ENCODE peak calls at places on chromosomes 11 and 22, in four cellular contexts. T is GM06990, G is cardiac fibroblast, S is spleen. J is an unnamed sample.

GRCh38 chr11:61794579-61794978 is 1.9 kb downstream of the FEN1 start:
- DNase-seq in T (no peak), G (peak), S (no peak), J (no peak)

GRCh38 chr22:50544078-50544745 is 1.5 kb upstream of the KLHDC7B start:
- DNase-seq in S (peak), T (peak), G (peak), J (peak)

GRCh38 chr11:117825538-117826359 is 1.2 kb upstream of the FXYD2 start:
- DNase-seq in S (peak), G (no peak), T (no peak), J (peak)

GRCh38 chr22:21984793-21985192 is 2.2 kb upstream of the TOP3B start:
- DNase-seq in T (no peak), S (peak), G (peak), J (peak)

GRCh38 chr22:46851941-46852340 is 89.5 kb downstream of the TBC1D22A start:
- DNase-seq in S (no peak), T (no peak), G (no peak), J (no peak)

GRCh38 chr11:76263657-76264056 is 57.4 kb upstream of the WNT11 start:
- DNase-seq in T (no peak), G (no peak), S (no peak), J (no peak)

GRCh38 chr22:45242778-45243191 is 2.1 kb upstream of the KIAA0930 start:
- DNase-seq in G (peak), S (no peak), T (no peak), J (peak)

GRCh38 chr11:70834277-70834940 is 418.0 kb downstream of the SHANK2 start:
- DNase-seq in G (no peak), S (no peak), T (no peak), J (no peak)

GRCh38 chr11:45335434-45335833 is 49.3 kb upstream of the SYT13 start:
- DNase-seq in T (no peak), G (no peak), S (no peak), J (no peak)

GRCh38 chr11:115191761-115192160 is 312.5 kb downstream of the CADM1 start:
- DNase-seq in S (no peak), T (no peak), G (no peak), J (no peak)

GRCh38 chr11:46977038-46977818 is 40.7 kb downstream of the CSTPP1 start:
- DNase-seq in G (no peak), S (no peak), T (no peak), J (no peak)

GRCh38 chr22:45424241-45424731 is 10.8 kb downstream of the RIBC2 start:
- DNase-seq in G (no peak), S (peak), T (no peak), J (peak)

GRCh38 chr22:18968011-18968749 is 32.1 kb upstream of the PRODH start:
- DNase-seq in G (peak), S (no peak), T (no peak), J (peak)

GRCh38 chr11:68370211-68371111 is 58.1 kb downstream of the LRP5 start:
- DNase-seq in S (no peak), T (peak), G (no peak), J (no peak)

GRCh38 chr22:36902143-36902911 is 11.1 kb upstream of the CSF2RB start:
- DNase-seq in T (no peak), S (no peak), G (no peak), J (no peak)

GRCh38 chr22:26681395-26681821 is 24.0 kb downstream of the MIAT start:
- DNase-seq in T (no peak), S (peak), G (peak), J (no peak)

GRCh38 chr11:1693327-1694063 is 3.5 kb upstream of the KRTAP5-6 start:
- DNase-seq in G (peak), S (peak), T (peak), J (peak)

GRCh38 chr11:78350101-78350645 is 67.4 kb downstream of the GAB2 start:
- DNase-seq in T (no peak), G (peak), S (no peak), J (no peak)

GRCh38 chr11:2580444-2581050 is 119.2 kb downstream of the KCNQ1OT1 start:
- DNase-seq in S (peak), G (no peak), T (no peak), J (peak)

GRCh38 chr22:39215430-39216142 is 29.2 kb downstream of the PDGFB start:
- DNase-seq in T (no peak), S (peak), G (no peak), J (peak)

GRCh38 chr11:65941720-65942310 is 3.5 kb upstream of the TSGA10IP start:
- DNase-seq in S (no peak), T (no peak), G (no peak), J (peak)

GRCh38 chr22:49294656-49295464 is 532.8 kb downstream of the BRD1 start:
- DNase-seq in G (no peak), S (peak), T (no peak), J (no peak)

GRCh38 chr11:84720706-84721402 is 906.3 kb downstream of the DLG2 start:
- DNase-seq in S (peak), G (no peak), T (no peak), J (peak)

GRCh38 chr11:7485136-7485853 is at the start of gene OLFML1:
- DNase-seq in S (no peak), G (no peak), T (no peak), J (no peak)

GRCh38 chr22:28985581-28986290 is 75.9 kb downstream of the C22orf31 start:
- DNase-seq in G (no peak), S (no peak), T (no peak), J (no peak)

GRCh38 chr22:31828739-31829138 is 74.9 kb downstream of the DEPDC5 start:
- DNase-seq in T (no peak), G (peak), S (no peak), J (no peak)

GRCh38 chr11:20611892-20612291 is 12.5 kb downstream of the SLC6A5 start:
- DNase-seq in G (peak), T (no peak), S (no peak), J (no peak)

GRCh38 chr11:60924906-60925684 is 835 bp downstream of the TMEM132A start:
- DNase-seq in S (peak), T (no peak), G (no peak), J (no peak)

GRCh38 chr22:46547883-46548244 is 10.4 kb upstream of the CELSR1 start:
- DNase-seq in T (no peak), G (peak), S (peak), J (peak)

GRCh38 chr11:8649361-8649760 is 33.1 kb downstream of the TRIM66 start:
- DNase-seq in T (no peak), S (no peak), G (peak), J (no peak)

GRCh38 chr22:17891427-17892167 is 117.3 kb upstream of the BID start:
- DNase-seq in S (no peak), T (no peak), G (no peak), J (no peak)

GRCh38 chr11:2689551-2690260 is 10.1 kb downstream of the KCNQ1OT1 start:
- DNase-seq in S (peak), G (no peak), T (no peak), J (peak)

GRCh38 chr11:2574553-2575535 is 125.0 kb downstream of the KCNQ1OT1 start:
- DNase-seq in G (no peak), S (peak), T (no peak), J (peak)

DNA sequence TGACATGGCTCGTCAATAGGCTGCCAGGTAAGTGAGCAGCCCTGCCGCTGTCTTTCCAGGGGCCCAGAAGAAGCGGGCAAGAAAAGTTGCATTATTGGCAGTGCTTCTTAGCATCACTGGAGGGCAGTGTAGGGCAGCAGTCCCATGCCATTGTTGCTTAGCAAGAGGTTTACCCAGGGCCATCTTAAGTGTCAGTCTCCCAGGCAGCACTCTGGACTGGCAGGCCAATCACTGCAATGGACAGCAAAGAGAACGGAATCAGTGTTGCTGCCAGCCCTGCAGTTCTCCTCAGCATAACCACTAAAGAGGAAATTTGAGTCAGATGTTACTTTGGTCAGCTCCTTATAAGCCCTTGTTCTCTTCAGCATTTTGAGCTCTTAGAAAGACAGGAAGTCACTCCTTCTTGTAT is 13.4 kb upstream of the GRK2 start:
- DNase-seq in S (no peak), T (no peak), G (peak), J (no peak)
- TF ChIP-seq CTCF in S (peak), T (peak), G (peak), J (peak)

GRCh38 chr22:30434775-30435315 is 9.3 kb downstream of the MTFP1 start:
- DNase-seq in G (no peak), S (no peak), T (no peak), J (peak)

GRCh38 chr22:30436196-30436595 is 10.6 kb downstream of the MTFP1 start:
- DNase-seq in T (no peak), S (no peak), G (no peak), J (peak)

GRCh38 chr22:30433773-30434172 is 8.2 kb downstream of the MTFP1 start:
- DNase-seq in T (no peak), S (no peak), G (no peak), J (no peak)

GRCh38 chr22:30433227-30433626 is 7.7 kb downstream of the MTFP1 start:
- DNase-seq in S (no peak), G (no peak), T (no peak), J (no peak)

GRCh38 chr22:30435674-30436126 is 10.1 kb downstream of the MTFP1 start:
- DNase-seq in S (peak), T (peak), G (no peak), J (peak)
- H3K4me3 ChIP-seq in S (no peak), T (peak), G (no peak), J (no peak)

GRCh38 chr11:119481667-119482400 is 58.9 kb upstream of the THY1 start:
- DNase-seq in T (no peak), G (no peak), S (peak), J (no peak)
- TF ChIP-seq CTCF in T (no peak), G (no peak), S (no peak), J (no peak)

DNA sequence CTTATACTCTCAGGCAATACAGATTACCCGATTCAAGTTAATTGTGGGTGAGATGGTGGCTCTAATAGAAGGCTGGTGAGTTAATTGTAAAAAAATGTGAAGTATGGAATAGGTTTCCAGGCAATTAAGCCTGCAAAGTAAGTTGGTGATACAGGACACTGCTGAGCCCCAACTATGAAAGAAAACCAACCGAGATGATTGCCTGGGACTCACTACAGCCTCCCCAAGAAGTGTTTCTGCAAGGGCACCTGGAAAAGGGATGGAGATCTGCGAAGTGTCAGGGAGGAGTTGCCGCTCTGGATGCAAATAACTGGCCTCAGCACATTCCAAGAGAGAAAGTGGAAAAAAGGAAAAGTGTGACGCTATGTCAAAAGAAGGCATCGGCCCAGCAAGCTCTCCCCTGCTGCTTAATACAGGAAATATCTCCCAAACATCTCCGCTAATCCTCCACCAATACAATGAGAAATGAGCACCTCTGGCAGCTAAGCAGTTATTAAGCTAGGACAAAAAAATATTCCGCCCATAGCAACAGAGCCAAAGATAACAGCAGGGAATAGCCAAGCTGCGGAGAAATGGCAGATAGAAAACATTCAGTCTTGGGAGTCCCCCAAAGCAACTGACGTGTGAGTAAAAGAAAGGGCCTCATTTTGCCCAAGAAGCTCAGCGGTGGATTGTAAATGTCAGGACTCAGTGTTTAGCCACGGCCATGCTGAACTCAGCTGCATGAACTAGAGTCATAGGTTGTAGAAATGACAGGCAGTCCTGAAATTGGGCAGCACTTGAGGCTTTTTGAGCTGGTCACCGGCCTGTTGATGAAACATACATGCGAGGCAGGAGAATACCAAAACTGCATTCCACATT is 133.7 kb downstream of the SNX19 start:
- DNase-seq in S (no peak), G (peak), T (no peak), J (no peak)
- H3K4me3 ChIP-seq in S (no peak), G (no peak), T (no peak), J (no peak)

GRCh38 chr11:101867951-101868350 is 46.9 kb upstream of the CEP126 start:
- DNase-seq in S (no peak), T (no peak), G (peak), J (no peak)

GRCh38 chr11:101866619-101867491 is 48.0 kb upstream of the CEP126 start:
- DNase-seq in T (no peak), G (peak), S (no peak), J (no peak)

GRCh38 chr11:101870510-101870909 is 44.3 kb upstream of the CEP126 start:
- DNase-seq in S (no peak), T (no peak), G (peak), J (no peak)
- TF ChIP-seq CTCF in S (no peak), T (no peak), G (no peak), J (no peak)

GRCh38 chr22:20418211-20418788 is 19.3 kb downstream of the SCARF2 start:
- DNase-seq in S (peak), G (peak), T (peak), J (peak)
- H3K4me3 ChIP-seq in S (peak), G (peak), T (peak), J (peak)

J was measured in kidney.